ENCODE peak calls at places on chromosomes 11 and 22, in six cellular contexts. I is K562, D is prostate gland, S is ovary, J is heart left ventricle, U is stomach. K is an unnamed sample. For H3K27me3, the result is how much of the 10 kb centered on the place peaks cover.

GRCh38 chr11:35304393-35304790 is 115.0 kb downstream of the SLC1A2 start:
- DNase-seq in I (no peak), D (peak), S (no peak), J (no peak), U (no peak), K (no peak)

GRCh38 chr22:30667092-30667485 is 586 bp downstream of the DUSP18 start:
- DNase-seq in I (no peak), D (no peak), S (no peak), J (no peak), U (no peak), K (no peak)

GRCh38 chr11:78715639-78716311 is 141.1 kb upstream of the NARS2 start:
- DNase-seq in I (peak), D (peak), S (no peak), J (no peak), U (peak), K (peak)

GRCh38 chr11:14542384-14542783 is 22.2 kb upstream of the PSMA1 start:
- DNase-seq in I (no peak), D (no peak), S (no peak), J (no peak), U (no peak), K (no peak)

GRCh38 chr11:65209711-65210360 is 28.1 kb downstream of the CAPN1 start:
- DNase-seq in I (no peak), D (no peak), S (no peak), J (no peak), U (peak), K (no peak)

GRCh38 chr22:47189056-47189916 is 426.8 kb downstream of the TBC1D22A start:
- DNase-seq in I (no peak), D (no peak), S (peak), J (peak), U (no peak), K (peak)

GRCh38 chr22:47192106-47192650 is 429.7 kb downstream of the TBC1D22A start:
- DNase-seq in I (no peak), D (no peak), S (peak), J (no peak), U (peak), K (peak)

GRCh38 chr11:2926611-2927492 is 2.4 kb downstream of the PHLDA2 start:
- DNase-seq in I (no peak), D (no peak), S (no peak), J (peak), U (no peak), K (no peak)

GRCh38 chr22:35883028-35883620 is 145.5 kb downstream of the RBFOX2 start:
- DNase-seq in I (no peak), D (no peak), S (no peak), J (no peak), U (no peak), K (no peak)

GRCh38 chr22:32050678-32051515 is 7.8 kb downstream of the SLC5A1 start:
- DNase-seq in I (peak), D (peak), S (no peak), J (no peak), U (peak), K (peak)

GRCh38 chr22:40401981-40402406 is 31.6 kb downstream of the SGSM3 start:
- DNase-seq in I (no peak), D (no peak), S (no peak), J (no peak), U (no peak), K (no peak)

GRCh38 chr22:25193130-25193529 is 6.5 kb upstream of the CRYBB3 start:
- DNase-seq in I (no peak), D (no peak), S (no peak), J (no peak), U (no peak), K (no peak)

GRCh38 chr22:49925525-49926128 is 7.2 kb downstream of the CRELD2 start:
- DNase-seq in I (no peak), D (no peak), S (no peak), J (no peak), U (no peak), K (no peak)

GRCh38 chr11:123253909-123254308 is 58.9 kb upstream of the CLMP start:
- DNase-seq in I (no peak), D (no peak), S (no peak), J (no peak), U (no peak), K (no peak)

GRCh38 chr22:19853879-19854777 is 546 bp downstream of the GNB1L start:
- DNase-seq in I (peak), D (no peak), S (peak), J (no peak), U (peak), K (peak)

GRCh38 chr22:19853058-19853878 is 1.4 kb downstream of the GNB1L start:
- DNase-seq in I (peak), D (no peak), S (peak), J (no peak), U (no peak), K (no peak)

GRCh38 chr22:19855504-19856409 is 1.1 kb upstream of the GNB1L start:
- DNase-seq in I (peak), D (no peak), S (peak), J (peak), U (peak), K (peak)

GRCh38 chr22:19857382-19857781 is 2.7 kb upstream of the GNB1L start:
- DNase-seq in I (no peak), D (no peak), S (no peak), J (no peak), U (no peak), K (no peak)

DNA sequence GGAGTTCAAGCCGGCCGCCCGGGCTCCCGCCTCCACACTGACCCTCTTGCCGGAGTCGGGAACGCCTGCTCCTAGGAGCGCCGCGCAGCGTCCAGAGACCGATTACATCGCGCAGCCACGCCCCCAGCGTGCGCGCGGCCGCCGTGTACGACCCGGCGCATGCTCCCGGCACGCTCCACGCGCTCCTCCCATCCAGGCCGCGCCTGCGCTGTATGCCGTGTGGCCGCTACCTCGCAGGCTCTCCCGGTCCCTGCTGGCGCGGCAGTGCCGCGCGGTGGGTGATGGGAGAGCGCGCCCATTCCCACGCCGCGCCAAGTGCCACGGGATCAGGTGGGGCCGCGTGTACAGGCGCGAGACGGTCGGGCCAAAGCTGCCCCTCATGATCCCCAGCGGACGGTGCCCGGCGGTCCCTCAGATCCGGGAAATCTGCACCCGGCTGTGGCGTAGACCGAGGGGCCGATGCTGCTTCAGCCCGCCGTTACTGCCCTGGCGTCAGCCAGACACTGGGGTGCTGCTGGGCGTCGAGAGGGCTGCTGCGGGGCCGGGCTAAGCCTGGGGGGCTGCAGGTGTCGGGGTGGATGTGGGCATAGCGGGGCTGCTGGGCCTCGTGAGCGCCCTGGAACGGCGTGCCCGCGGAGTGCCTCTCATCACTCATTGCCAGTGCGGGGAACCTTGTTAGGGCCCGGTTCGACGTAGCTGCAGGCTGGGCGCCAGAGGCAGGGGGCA is at the start of the genes GNB1L and RTL10:
- DNase-seq in I (peak), D (peak), S (peak), J (peak), U (peak), K (peak)
- TF ChIP-seq POLR2A in I (no peak), D (peak), S (peak), J (no peak), U (no peak), K (peak)

DNA sequence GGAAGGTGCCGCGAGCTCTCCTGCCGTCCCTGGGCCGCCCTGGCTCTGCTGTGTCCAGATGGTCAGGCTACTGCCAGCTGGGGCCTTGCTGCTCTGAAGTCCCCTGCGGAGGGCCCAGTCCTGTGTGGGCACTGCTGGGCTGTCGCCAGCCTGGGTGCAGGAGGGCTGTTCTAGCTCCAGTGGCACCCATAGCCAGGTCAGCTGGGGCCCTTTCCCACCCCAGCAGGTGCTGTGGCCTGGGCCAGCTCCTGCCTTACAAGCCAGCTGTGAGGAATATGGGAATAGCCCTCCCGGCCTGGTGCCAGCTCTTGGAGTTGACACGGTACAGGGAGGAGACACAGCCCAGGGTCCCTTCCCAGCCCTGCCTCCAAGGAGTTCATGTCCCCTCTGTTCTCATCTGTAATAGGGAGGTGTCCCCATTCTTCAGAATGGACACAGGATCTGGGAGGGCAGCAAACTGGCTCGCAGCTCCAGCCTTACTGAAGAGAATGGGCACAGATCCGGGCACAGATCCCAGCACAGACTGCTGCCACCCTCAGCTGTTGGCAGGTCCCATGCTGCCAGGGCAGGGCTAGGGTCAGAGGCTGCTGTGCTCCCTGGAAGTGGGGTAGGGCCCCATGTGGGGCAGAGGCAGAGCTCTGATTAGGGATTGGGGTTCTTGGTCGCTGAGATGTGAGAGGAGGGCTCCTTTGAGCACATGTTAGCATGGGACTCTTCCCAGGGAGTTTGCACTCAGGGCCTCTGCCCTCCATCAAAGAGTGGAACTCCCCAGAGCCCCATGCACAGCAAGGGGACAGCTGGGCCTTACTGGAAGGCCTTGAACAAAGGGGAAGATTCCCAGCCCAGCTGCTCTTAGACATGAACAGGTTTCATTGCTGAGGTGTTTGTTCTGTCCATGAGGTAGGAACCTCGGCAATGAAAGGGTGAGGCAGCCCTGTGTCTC is 3.7 kb downstream of the DERL3 start:
- DNase-seq in I (no peak), D (no peak), S (peak), J (peak), U (peak), K (peak)
- H3K27me3 ChIP-seq in I (under half), D (under half), S (under half), J (under half), U (under half), K (under half)

DNA sequence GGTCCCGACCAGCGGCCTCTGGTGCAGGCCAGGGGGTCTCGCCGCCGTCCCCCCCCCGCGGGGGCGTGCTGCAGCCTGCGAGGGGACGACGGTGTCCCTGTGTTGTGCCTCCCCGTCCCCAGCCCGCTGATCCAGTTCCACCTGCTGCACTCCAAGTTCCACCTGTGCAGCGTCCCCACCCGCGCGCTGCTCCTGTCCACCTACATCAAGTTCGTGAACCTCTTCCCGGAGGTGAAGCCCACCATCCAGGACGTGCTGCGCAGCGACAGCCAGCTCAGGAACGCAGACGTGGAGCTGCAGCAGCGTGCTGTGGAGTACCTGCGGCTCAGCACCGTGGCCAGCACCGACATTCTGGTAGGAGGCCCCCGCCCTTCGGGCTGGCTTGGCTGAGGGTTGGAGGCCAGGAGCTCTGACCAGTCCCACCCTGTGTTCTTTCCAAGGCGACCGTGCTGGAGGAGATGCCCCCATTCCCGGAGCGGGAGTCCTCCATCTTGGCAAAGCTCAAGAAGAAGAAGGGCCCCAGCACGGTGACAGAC is 42.8 kb downstream of the MUC6 start:
- DNase-seq in I (no peak), D (no peak), S (no peak), J (no peak), U (no peak), K (no peak)
- TF ChIP-seq POLR2A in I (no peak), D (no peak), S (no peak), J (no peak), U (no peak), K (no peak)

DNA sequence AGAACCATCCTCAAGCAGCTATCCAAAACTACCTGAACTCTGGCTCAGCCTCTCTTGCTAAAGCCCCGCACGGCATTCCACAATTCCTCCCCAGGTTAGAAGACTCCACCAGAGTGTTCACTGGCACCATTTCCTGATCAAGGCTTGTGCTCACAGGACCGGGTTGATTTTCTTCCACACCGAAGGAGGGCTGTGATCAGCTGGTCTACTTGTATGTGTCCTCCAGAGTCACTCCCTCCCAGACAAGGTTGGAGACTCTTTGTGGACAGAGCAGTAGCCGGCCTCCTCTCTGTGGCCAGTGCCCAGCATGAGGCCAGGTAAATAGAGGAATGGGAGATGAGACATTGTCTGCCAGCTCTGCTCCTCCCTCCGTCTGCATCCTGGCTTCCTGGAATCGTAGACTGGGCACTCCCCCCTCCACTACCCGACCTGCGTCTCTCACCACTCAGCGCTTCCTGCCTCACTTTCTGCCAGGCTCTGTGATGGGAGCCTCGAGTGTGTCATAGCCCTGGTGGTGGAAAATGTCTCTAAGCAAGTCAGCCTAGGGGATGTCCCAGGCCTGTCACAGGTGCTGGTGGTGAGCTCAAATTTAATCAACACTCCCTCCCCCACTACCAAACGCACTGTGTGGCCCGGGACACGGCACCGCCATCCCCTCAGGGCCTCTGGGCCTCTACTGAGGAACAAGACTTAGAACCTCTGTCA is 12.5 kb upstream of the TMPRSS6 start:
- DNase-seq in I (no peak), D (peak), S (no peak), J (no peak), U (peak), K (peak)
- H3K27me3 ChIP-seq in I (under half), D (under half), S (under half), J (under half), U (under half), K (under half)

DNA sequence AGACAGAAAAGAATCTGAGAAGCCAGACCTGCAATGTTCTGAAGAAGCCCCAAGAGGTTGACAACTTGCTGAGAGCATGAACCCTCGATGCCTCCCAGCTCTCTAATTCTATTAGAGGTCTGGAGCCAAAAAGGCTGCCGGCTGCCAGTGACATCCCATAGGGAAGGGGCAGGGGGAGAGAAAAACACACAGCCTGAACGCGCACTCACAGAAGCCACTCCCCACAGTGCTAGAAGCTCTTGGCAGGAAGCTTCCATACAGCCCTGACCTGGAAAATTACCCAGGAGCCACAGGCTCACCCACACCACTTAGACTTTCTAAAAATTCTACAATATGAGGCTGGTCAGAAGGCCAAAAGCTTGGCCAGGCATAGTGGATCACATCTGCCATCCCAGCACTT is 18.3 kb downstream of the POLDIP3 start:
- DNase-seq in I (no peak), D (no peak), S (peak), J (peak), U (no peak), K (peak)
- TF ChIP-seq POLR2A in I (no peak), D (no peak), S (no peak), J (no peak), U (no peak), K (no peak)

GRCh38 chr22:39369186-39369585 is 19.4 kb downstream of the SYNGR1 start:
- DNase-seq in I (no peak), D (no peak), S (no peak), J (no peak), U (no peak), K (no peak)
- H3K27me3 ChIP-seq in I (under half), D (under half), S (under half), J (under half), U (under half), K (under half)

K was measured in testis.